ENCODE peak calls at places on chromosomes 4 and X, in seven cellular contexts. P is A549, H is H1, V is WTC11, Z is endothelial cell of umbilical vein, I is GM12878, M is K562. N is an unnamed sample.

GRCh38 chrX:146241902-146242301 is 424.3 kb downstream of the SLITRK2 start:
- DNase-seq in P (no peak), H (no peak), V (no peak), Z (no peak), I (no peak), M (no peak), N (peak)

GRCh38 chr4:139857021-139857420 is 191.4 kb downstream of the MGST2 start:
- DNase-seq in P (no peak), H (no peak), V (no peak), Z (peak), I (no peak), M (no peak), N (peak)

GRCh38 chrX:78886550-78886949 is 58.6 kb upstream of the P2RY10 start:
- DNase-seq in P (peak), H (no peak), V (no peak), Z (no peak), I (peak), M (no peak), N (peak)

GRCh38 chrX:17440836-17441235 is 65.8 kb downstream of the NHS start:
- DNase-seq in P (no peak), H (no peak), V (no peak), Z (no peak), I (no peak), M (no peak), N (no peak)

GRCh38 chr4:145340071-145340695 is 141.5 kb upstream of the SMAD1 start:
- DNase-seq in P (no peak), H (no peak), V (peak), Z (no peak), I (no peak), M (no peak), N (no peak)

GRCh38 chrX:140817943-140818342 is 108.4 kb downstream of the LINC00632 start:
- DNase-seq in P (peak), H (no peak), V (no peak), Z (peak), I (no peak), M (peak), N (peak)

GRCh38 chrX:46506076-46506475 is 39.1 kb downstream of the ZNF674 start:
- DNase-seq in P (no peak), H (no peak), V (no peak), Z (no peak), I (no peak), M (no peak), N (no peak)

GRCh38 chr4:72546456-72546855 is 22.6 kb downstream of the ADAMTS3 start:
- DNase-seq in P (no peak), H (no peak), V (no peak), Z (no peak), I (no peak), M (no peak), N (no peak)

GRCh38 chr4:78584863-78585576 is 33.5 kb downstream of the ANXA3 start:
- DNase-seq in P (no peak), H (no peak), V (no peak), Z (no peak), I (no peak), M (no peak), N (peak)

GRCh38 chr4:140726776-140727500 is 29.2 kb downstream of the TBC1D9 start:
- DNase-seq in P (peak), H (no peak), V (no peak), Z (peak), I (no peak), M (no peak), N (no peak)

GRCh38 chr4:25862411-25863346 is at the start of gene SEL1L3:
- DNase-seq in P (peak), H (peak), V (peak), Z (no peak), I (no peak), M (peak), N (peak)

GRCh38 chrX:151871244-151871643 is 41.4 kb upstream of the MAGEA4 start:
- DNase-seq in P (peak), H (no peak), V (no peak), Z (peak), I (no peak), M (no peak), N (no peak)

GRCh38 chr4:142572076-142572475 is 274.0 kb downstream of the INPP4B start:
- DNase-seq in P (no peak), H (no peak), V (no peak), Z (no peak), I (no peak), M (no peak), N (no peak)

GRCh38 chr4:119151161-119151560 is 15.5 kb downstream of the MYOZ2 start:
- DNase-seq in P (no peak), H (no peak), V (no peak), Z (no peak), I (no peak), M (no peak), N (no peak)

GRCh38 chr4:133565379-133565778 is 416.3 kb downstream of the PCDH10 start:
- DNase-seq in P (peak), H (no peak), V (no peak), Z (peak), I (no peak), M (no peak), N (no peak)

GRCh38 chrX:17976955-17977354 is 115.9 kb upstream of the RAI2 start:
- DNase-seq in P (no peak), H (no peak), V (no peak), Z (no peak), I (no peak), M (no peak), N (no peak)

GRCh38 chr4:73311428-73311827 is 52.8 kb upstream of the ANKRD17 start:
- DNase-seq in P (peak), H (no peak), V (no peak), Z (peak), I (no peak), M (no peak), N (peak)

GRCh38 chrX:69117876-69118526 is 47.3 kb downstream of the PJA1 start:
- DNase-seq in P (no peak), H (no peak), V (no peak), Z (no peak), I (no peak), M (no peak), N (no peak)

GRCh38 chr4:6032249-6033244 is 14.3 kb upstream of the C4orf50 start:
- DNase-seq in P (peak), H (no peak), V (no peak), Z (no peak), I (no peak), M (no peak), N (no peak)

GRCh38 chrX:123884809-123885408 is 25.1 kb downstream of the XIAP start:
- DNase-seq in P (peak), H (no peak), V (no peak), Z (peak), I (no peak), M (peak), N (peak)

GRCh38 chr4:55444822-55445221 is 49.1 kb downstream of the TMEM165 start:
- DNase-seq in P (peak), H (no peak), V (no peak), Z (peak), I (no peak), M (no peak), N (peak)

GRCh38 chr4:80365928-80366327 is 30.4 kb downstream of the CFAP299 start:
- DNase-seq in P (peak), H (no peak), V (peak), Z (peak), I (peak), M (peak), N (peak)

GRCh38 chrX:43703211-43703791 is 47.2 kb downstream of the MAOA start:
- DNase-seq in P (peak), H (no peak), V (no peak), Z (peak), I (no peak), M (no peak), N (no peak)

GRCh38 chr4:137267024-137267423 is 265.3 kb downstream of the PCDH18 start:
- DNase-seq in P (no peak), H (no peak), V (no peak), Z (no peak), I (no peak), M (no peak), N (no peak)

GRCh38 chrX:15073313-15073712 is 196.6 kb downstream of the ASB9 start:
- DNase-seq in P (no peak), H (no peak), V (no peak), Z (peak), I (no peak), M (no peak), N (no peak)

GRCh38 chrX:46759645-46759974 is 692 bp upstream of the SLC9A7 start:
- DNase-seq in P (no peak), H (no peak), V (no peak), Z (no peak), I (no peak), M (no peak), N (peak)

GRCh38 chrX:55488268-55488558 is 1.4 kb downstream of the USP51 start:
- DNase-seq in P (no peak), H (no peak), V (no peak), Z (peak), I (no peak), M (no peak), N (no peak)

GRCh38 chrX:68719904-68720614 is 72.6 kb downstream of the STARD8 start:
- DNase-seq in P (peak), H (no peak), V (no peak), Z (no peak), I (no peak), M (peak), N (peak)

GRCh38 chr4:1666391-1666790 is 17.7 kb downstream of the FAM53A start:
- DNase-seq in P (no peak), H (no peak), V (no peak), Z (no peak), I (no peak), M (no peak), N (no peak)

GRCh38 chrX:15598031-15598430 is 2.7 kb downstream of the ACE2 start:
- DNase-seq in P (no peak), H (no peak), V (no peak), Z (no peak), I (no peak), M (no peak), N (no peak)

GRCh38 chr4:109334129-109334528 is 31.7 kb upstream of the COL25A1 start:
- DNase-seq in P (no peak), H (no peak), V (no peak), Z (no peak), I (no peak), M (no peak), N (no peak)

GRCh38 chr4:69760455-69760854 is at the start of gene SULT1B1:
- DNase-seq in P (no peak), H (no peak), V (no peak), Z (peak), I (no peak), M (no peak), N (peak)

GRCh38 chrX:88991583-88992132 is 244.6 kb downstream of the CPXCR1 start:
- DNase-seq in P (no peak), H (no peak), V (no peak), Z (no peak), I (no peak), M (no peak), N (no peak)
- TF ChIP-seq MAX in P (no peak), H (no peak), V (no peak), Z (no peak), I (no peak), M (no peak), N (no peak)

GRCh38 chrX:32687379-32687778 is 524.0 kb downstream of the DMD start:
- DNase-seq in P (no peak), H (no peak), V (no peak), Z (no peak), I (no peak), M (no peak), N (no peak)
- TF ChIP-seq CTCF in P (no peak), H (no peak), V (no peak), Z (no peak), I (no peak), M (no peak), N (no peak)

DNA sequence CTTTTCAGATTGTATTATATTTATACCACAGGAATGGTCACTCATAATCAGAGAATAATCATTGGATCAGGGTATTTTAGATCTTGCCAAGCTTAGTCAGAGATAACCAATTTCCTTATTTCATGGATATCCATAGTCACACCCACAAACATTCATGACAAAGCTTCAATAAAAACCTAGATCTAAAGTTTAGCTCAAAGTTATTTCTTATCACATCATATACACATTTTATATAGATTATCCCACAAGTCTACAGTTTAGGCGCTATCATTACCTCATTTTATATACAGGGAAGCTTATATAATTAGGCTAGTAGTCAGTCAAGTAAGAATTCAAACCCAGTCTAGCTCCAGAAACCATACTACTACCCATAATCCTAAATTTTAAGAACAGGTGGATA is 82.3 kb downstream of the SLC10A7 start:
- DNase-seq in P (no peak), H (no peak), V (no peak), Z (no peak), I (no peak), M (no peak), N (no peak)
- TF ChIP-seq MAX in P (no peak), H (no peak), V (no peak), Z (no peak), I (no peak), M (no peak), N (no peak)

GRCh38 chr4:41994461-41994860 is 4.1 kb downstream of the SLC30A9 start:
- DNase-seq in P (no peak), H (no peak), V (no peak), Z (no peak), I (no peak), M (no peak), N (peak)
- TF ChIP-seq CTCF in P (no peak), H (no peak), V (no peak), Z (no peak), I (no peak), M (peak), N (peak)

GRCh38 chr4:96504386-96504785 is 664.5 kb downstream of the PDHA2 start:
- DNase-seq in P (no peak), H (no peak), V (no peak), Z (no peak), I (no peak), M (no peak), N (no peak)
- TF ChIP-seq MAX in P (no peak), H (no peak), V (no peak), Z (no peak), I (no peak), M (no peak), N (no peak)

DNA sequence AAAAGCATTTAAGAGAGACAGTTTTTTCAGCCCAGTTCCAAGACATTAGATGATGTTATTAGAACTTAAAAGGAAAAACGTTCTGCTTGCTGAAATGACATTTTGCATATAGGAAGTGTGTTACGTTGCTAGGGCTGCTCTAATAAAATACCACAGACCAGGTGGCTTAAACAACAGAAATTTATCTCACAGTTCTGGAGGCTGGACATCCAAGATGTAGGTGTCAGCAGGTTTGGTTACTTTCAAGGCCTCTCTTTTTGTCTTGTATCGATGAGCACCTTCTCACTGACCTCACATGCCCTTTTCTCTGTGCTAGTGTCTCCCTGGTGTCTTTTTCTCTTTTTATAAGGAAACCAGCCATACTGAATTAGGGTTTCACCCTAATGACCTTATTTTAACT is 204.7 kb downstream of the PACRGL start:
- DNase-seq in P (no peak), H (no peak), V (no peak), Z (no peak), I (no peak), M (no peak), N (no peak)
- TF ChIP-seq CTCF in P (no peak), H (no peak), V (no peak), Z (no peak), I (no peak), M (no peak), N (no peak)

GRCh38 chrX:40093586-40093985 is 4.2 kb downstream of the BCOR start:
- DNase-seq in P (no peak), H (no peak), V (no peak), Z (no peak), I (no peak), M (no peak), N (no peak)

GRCh38 chrX:40092808-40093435 is 4.8 kb downstream of the BCOR start:
- DNase-seq in P (no peak), H (no peak), V (no peak), Z (no peak), I (no peak), M (no peak), N (no peak)

GRCh38 chrX:40094900-40095587 is 2.7 kb downstream of the BCOR start:
- DNase-seq in P (no peak), H (no peak), V (no peak), Z (peak), I (no peak), M (no peak), N (no peak)

GRCh38 chrX:40095588-40096394 is 2.0 kb downstream of the BCOR start:
- DNase-seq in P (no peak), H (no peak), V (no peak), Z (peak), I (no peak), M (no peak), N (peak)

DNA sequence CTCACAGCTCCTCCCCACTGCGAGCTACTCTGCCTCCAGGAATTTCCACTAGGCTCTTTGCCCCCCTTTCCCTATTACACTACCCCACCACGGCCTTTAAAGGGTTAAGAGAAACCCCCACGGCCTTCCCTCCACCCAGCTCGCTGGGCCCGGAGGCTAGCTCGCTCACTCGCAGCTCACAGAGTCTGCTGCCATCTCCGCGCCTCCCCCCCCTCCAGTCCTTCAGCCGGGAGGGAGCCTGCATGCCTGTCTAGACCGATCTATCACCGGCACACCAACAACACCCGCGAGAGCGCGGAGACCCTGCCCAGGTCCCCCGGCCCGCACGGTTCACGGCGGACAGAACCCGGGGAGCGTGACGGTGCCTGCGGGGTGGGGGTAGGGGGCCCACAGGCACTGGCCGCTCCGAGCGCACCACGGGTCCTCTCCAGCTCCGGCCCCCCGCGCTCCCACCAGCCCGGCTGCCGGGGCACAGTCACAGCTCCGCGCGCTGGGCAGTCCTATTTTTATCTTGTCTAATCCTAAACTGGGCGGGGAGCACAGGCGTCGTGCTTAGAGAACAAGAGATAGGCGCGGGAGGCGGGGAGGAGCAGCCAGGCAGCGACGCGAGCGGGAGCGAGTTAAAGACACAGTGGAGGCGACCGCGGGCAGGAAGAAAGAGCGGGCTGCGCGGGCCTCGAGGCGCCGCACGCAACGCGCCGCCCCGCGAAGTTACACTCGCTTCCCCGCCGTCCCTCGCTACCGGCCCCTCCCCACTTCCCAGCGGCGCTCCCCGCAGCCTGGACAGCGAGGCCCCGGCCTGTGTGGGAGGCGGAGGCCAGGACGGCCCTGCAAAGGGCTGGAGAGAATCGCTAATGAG is 3.5 kb downstream of the BCOR start:
- DNase-seq in P (no peak), H (no peak), V (peak), Z (peak), I (no peak), M (no peak), N (peak)
- TF ChIP-seq MAX in P (no peak), H (no peak), V (no peak), Z (no peak), I (no peak), M (no peak), N (no peak)

GRCh38 chr4:99201687-99202086 is 17.4 kb downstream of the ADH6 start:
- DNase-seq in P (no peak), H (no peak), V (no peak), Z (no peak), I (no peak), M (no peak), N (no peak)
- TF ChIP-seq CTCF in P (no peak), H (no peak), V (no peak), Z (no peak), I (no peak), M (no peak), N (no peak)

GRCh38 chr4:17597517-17597916 is 16.9 kb upstream of the MED28 start:
- DNase-seq in P (peak), H (no peak), V (no peak), Z (peak), I (no peak), M (no peak), N (peak)
- TF ChIP-seq MAX in P (no peak), H (no peak), V (no peak), Z (no peak), I (no peak), M (no peak), N (no peak)

GRCh38 chrX:138150709-138151108 is 560.8 kb downstream of the FGF13 start:
- DNase-seq in P (no peak), H (no peak), V (no peak), Z (no peak), I (no peak), M (no peak), N (peak)
- TF ChIP-seq CTCF in P (no peak), H (no peak), V (no peak), Z (no peak), I (peak), M (no peak), N (no peak)

N was measured in NB4.